ENCODE peak calls at places on chromosomes 11 and 22, in seven cellular contexts. One of them, this sample, is unnamed.

GRCh38 chr22:19870153-19871022 is 15.7 kb upstream of the GNB1L start:
- DNase-seq in HT1080: no peak
- DNase-seq in activated naive CD8-positive, alpha-beta T cell treated with anti-CD3 and anti-CD28 coated beads, Interleukin-2, amount 50 U/mL, for 16 hours: no peak
- DNase-seq in AML-193: no peak
- DNase-seq in fibroblast of the conjunctiva: no peak
- DNase-seq in T-helper 1 cell: no peak
- DNase-seq in cardiac muscle cell: no peak
- DNase-seq in this sample: no peak

GRCh38 chr22:16969508-16970327 is 38.3 kb downstream of the GAB4 start:
- DNase-seq in HT1080: no peak
- DNase-seq in T-helper 1 cell: no peak
- DNase-seq in activated naive CD8-positive, alpha-beta T cell treated with anti-CD3 and anti-CD28 coated beads, Interleukin-2, amount 50 U/mL, for 16 hours: no peak
- DNase-seq in AML-193: no peak
- DNase-seq in fibroblast of the conjunctiva: no peak
- DNase-seq in cardiac muscle cell: no peak
- DNase-seq in this sample: no peak

GRCh38 chr11:113885897-113886296 is 10.5 kb upstream of the USP28 start:
- DNase-seq in HT1080: no peak
- DNase-seq in AML-193: no peak
- DNase-seq in cardiac muscle cell: no peak
- DNase-seq in fibroblast of the conjunctiva: no peak
- DNase-seq in T-helper 1 cell: no peak
- DNase-seq in activated naive CD8-positive, alpha-beta T cell treated with anti-CD3 and anti-CD28 coated beads, Interleukin-2, amount 50 U/mL, for 16 hours: no peak
- DNase-seq in this sample: no peak

GRCh38 chr22:41561335-41561734 is 525 bp downstream of the CSDC2 start:
- DNase-seq in T-helper 1 cell: no peak
- DNase-seq in HT1080: no peak
- DNase-seq in fibroblast of the conjunctiva: no peak
- DNase-seq in AML-193: no peak
- DNase-seq in activated naive CD8-positive, alpha-beta T cell treated with anti-CD3 and anti-CD28 coated beads, Interleukin-2, amount 50 U/mL, for 16 hours: no peak
- DNase-seq in cardiac muscle cell: no peak
- DNase-seq in this sample: no peak

GRCh38 chr22:46619830-46620501 is at the start of gene GRAMD4:
- DNase-seq in cardiac muscle cell: no peak
- DNase-seq in AML-193: peak
- DNase-seq in activated naive CD8-positive, alpha-beta T cell treated with anti-CD3 and anti-CD28 coated beads, Interleukin-2, amount 50 U/mL, for 16 hours: no peak
- DNase-seq in T-helper 1 cell: no peak
- DNase-seq in HT1080: peak
- DNase-seq in fibroblast of the conjunctiva: no peak
- DNase-seq in this sample: no peak

GRCh38 chr22:22666307-22667091 is 22.1 kb downstream of the GGTLC2 start:
- DNase-seq in HT1080: peak
- DNase-seq in fibroblast of the conjunctiva: no peak
- DNase-seq in T-helper 1 cell: no peak
- DNase-seq in AML-193: peak
- DNase-seq in activated naive CD8-positive, alpha-beta T cell treated with anti-CD3 and anti-CD28 coated beads, Interleukin-2, amount 50 U/mL, for 16 hours: no peak
- DNase-seq in cardiac muscle cell: no peak
- DNase-seq in this sample: peak

GRCh38 chr22:45268167-45268957 is 16.4 kb upstream of the UPK3A start:
- DNase-seq in activated naive CD8-positive, alpha-beta T cell treated with anti-CD3 and anti-CD28 coated beads, Interleukin-2, amount 50 U/mL, for 16 hours: no peak
- DNase-seq in fibroblast of the conjunctiva: no peak
- DNase-seq in HT1080: no peak
- DNase-seq in T-helper 1 cell: peak
- DNase-seq in AML-193: no peak
- DNase-seq in cardiac muscle cell: peak
- DNase-seq in this sample: no peak

GRCh38 chr11:124899376-124900145 is 1.9 kb upstream of the ROBO4 start:
- DNase-seq in AML-193: no peak
- DNase-seq in activated naive CD8-positive, alpha-beta T cell treated with anti-CD3 and anti-CD28 coated beads, Interleukin-2, amount 50 U/mL, for 16 hours: no peak
- DNase-seq in HT1080: peak
- DNase-seq in fibroblast of the conjunctiva: no peak
- DNase-seq in T-helper 1 cell: no peak
- DNase-seq in cardiac muscle cell: no peak
- DNase-seq in this sample: peak

GRCh38 chr11:110345756-110346155 is 49.3 kb upstream of the RDX start:
- DNase-seq in HT1080: no peak
- DNase-seq in AML-193: no peak
- DNase-seq in activated naive CD8-positive, alpha-beta T cell treated with anti-CD3 and anti-CD28 coated beads, Interleukin-2, amount 50 U/mL, for 16 hours: no peak
- DNase-seq in T-helper 1 cell: no peak
- DNase-seq in cardiac muscle cell: no peak
- DNase-seq in fibroblast of the conjunctiva: no peak
- DNase-seq in this sample: peak

GRCh38 chr22:28019360-28019759 is 100.3 kb upstream of the PITPNB start:
- DNase-seq in activated naive CD8-positive, alpha-beta T cell treated with anti-CD3 and anti-CD28 coated beads, Interleukin-2, amount 50 U/mL, for 16 hours: no peak
- DNase-seq in fibroblast of the conjunctiva: no peak
- DNase-seq in HT1080: peak
- DNase-seq in cardiac muscle cell: no peak
- DNase-seq in AML-193: peak
- DNase-seq in T-helper 1 cell: no peak
- DNase-seq in this sample: no peak

GRCh38 chr11:88420165-88420781 is 82.7 kb upstream of the CTSC start:
- DNase-seq in HT1080: no peak
- DNase-seq in cardiac muscle cell: no peak
- DNase-seq in T-helper 1 cell: no peak
- DNase-seq in fibroblast of the conjunctiva: no peak
- DNase-seq in activated naive CD8-positive, alpha-beta T cell treated with anti-CD3 and anti-CD28 coated beads, Interleukin-2, amount 50 U/mL, for 16 hours: no peak
- DNase-seq in AML-193: peak
- DNase-seq in this sample: no peak

GRCh38 chr22:30392661-30393321 is 4.0 kb upstream of the SEC14L2 start:
- DNase-seq in AML-193: no peak
- DNase-seq in cardiac muscle cell: no peak
- DNase-seq in fibroblast of the conjunctiva: no peak
- DNase-seq in HT1080: no peak
- DNase-seq in activated naive CD8-positive, alpha-beta T cell treated with anti-CD3 and anti-CD28 coated beads, Interleukin-2, amount 50 U/mL, for 16 hours: no peak
- DNase-seq in T-helper 1 cell: no peak
- DNase-seq in this sample: no peak

GRCh38 chr11:110830344-110831141 is 118.3 kb upstream of the ARHGAP20 start:
- DNase-seq in AML-193: no peak
- DNase-seq in activated naive CD8-positive, alpha-beta T cell treated with anti-CD3 and anti-CD28 coated beads, Interleukin-2, amount 50 U/mL, for 16 hours: no peak
- DNase-seq in cardiac muscle cell: no peak
- DNase-seq in fibroblast of the conjunctiva: no peak
- DNase-seq in T-helper 1 cell: no peak
- DNase-seq in HT1080: no peak
- DNase-seq in this sample: no peak

GRCh38 chr11:32939046-32939445 is 46.4 kb downstream of the QSER1 start:
- DNase-seq in fibroblast of the conjunctiva: no peak
- DNase-seq in AML-193: no peak
- DNase-seq in activated naive CD8-positive, alpha-beta T cell treated with anti-CD3 and anti-CD28 coated beads, Interleukin-2, amount 50 U/mL, for 16 hours: no peak
- DNase-seq in T-helper 1 cell: no peak
- DNase-seq in HT1080: no peak
- DNase-seq in cardiac muscle cell: no peak
- DNase-seq in this sample: no peak

GRCh38 chr22:19666663-19667593 is 47.4 kb upstream of the SEPTIN5 start:
- DNase-seq in cardiac muscle cell: no peak
- DNase-seq in HT1080: no peak
- DNase-seq in activated naive CD8-positive, alpha-beta T cell treated with anti-CD3 and anti-CD28 coated beads, Interleukin-2, amount 50 U/mL, for 16 hours: no peak
- DNase-seq in T-helper 1 cell: no peak
- DNase-seq in AML-193: no peak
- DNase-seq in fibroblast of the conjunctiva: no peak
- DNase-seq in this sample: peak

GRCh38 chr22:33897621-33897910 is 22.7 kb downstream of the LARGE1 start:
- DNase-seq in activated naive CD8-positive, alpha-beta T cell treated with anti-CD3 and anti-CD28 coated beads, Interleukin-2, amount 50 U/mL, for 16 hours: no peak
- DNase-seq in T-helper 1 cell: no peak
- DNase-seq in AML-193: no peak
- DNase-seq in fibroblast of the conjunctiva: no peak
- DNase-seq in HT1080: no peak
- DNase-seq in cardiac muscle cell: no peak
- DNase-seq in this sample: no peak

GRCh38 chr11:121762820-121763219 is 310.1 kb upstream of the SORL1-AS1 start:
- DNase-seq in activated naive CD8-positive, alpha-beta T cell treated with anti-CD3 and anti-CD28 coated beads, Interleukin-2, amount 50 U/mL, for 16 hours: no peak
- DNase-seq in fibroblast of the conjunctiva: no peak
- DNase-seq in AML-193: no peak
- DNase-seq in cardiac muscle cell: peak
- DNase-seq in T-helper 1 cell: no peak
- DNase-seq in HT1080: no peak
- DNase-seq in this sample: no peak

GRCh38 chr22:20567993-20568417 is 60.6 kb downstream of the MED15 start:
- DNase-seq in T-helper 1 cell: no peak
- DNase-seq in cardiac muscle cell: no peak
- DNase-seq in fibroblast of the conjunctiva: peak
- DNase-seq in AML-193: no peak
- DNase-seq in activated naive CD8-positive, alpha-beta T cell treated with anti-CD3 and anti-CD28 coated beads, Interleukin-2, amount 50 U/mL, for 16 hours: no peak
- DNase-seq in HT1080: peak
- DNase-seq in this sample: peak

GRCh38 chr11:64862914-64863313 is 15.5 kb downstream of the EHD1 start:
- DNase-seq in activated naive CD8-positive, alpha-beta T cell treated with anti-CD3 and anti-CD28 coated beads, Interleukin-2, amount 50 U/mL, for 16 hours: no peak
- DNase-seq in AML-193: no peak
- DNase-seq in HT1080: no peak
- DNase-seq in T-helper 1 cell: no peak
- DNase-seq in cardiac muscle cell: no peak
- DNase-seq in fibroblast of the conjunctiva: no peak
- DNase-seq in this sample: no peak

GRCh38 chr11:27694992-27695391 is 5.3 kb downstream of the BDNF start:
- DNase-seq in cardiac muscle cell: no peak
- DNase-seq in AML-193: peak
- DNase-seq in T-helper 1 cell: no peak
- DNase-seq in HT1080: no peak
- DNase-seq in activated naive CD8-positive, alpha-beta T cell treated with anti-CD3 and anti-CD28 coated beads, Interleukin-2, amount 50 U/mL, for 16 hours: no peak
- DNase-seq in fibroblast of the conjunctiva: no peak
- DNase-seq in this sample: no peak

This sample was measured in dermis microvascular lymphatic vessel endothelial cell.